ENCODE peak calls at places on chromosomes 12 and 14, in five cellular contexts. One of them, this sample, is unnamed.

GRCh38 chr12:23495472-23495871 is 454.0 kb downstream of the SOX5 start:
- DNase-seq in choroid plexus epithelial cell: no peak
- DNase-seq in lung: no peak
- DNase-seq in fibroblast of mammary gland: no peak
- DNase-seq in lower lobe of right lung: no peak
- DNase-seq in this sample: no peak

GRCh38 chr12:74317078-74317581 is 220.5 kb upstream of the ATXN7L3B start:
- DNase-seq in choroid plexus epithelial cell: peak
- DNase-seq in lung: no peak
- DNase-seq in fibroblast of mammary gland: peak
- DNase-seq in lower lobe of right lung: no peak
- DNase-seq in this sample: no peak

GRCh38 chr12:15364221-15365170 is 42.2 kb downstream of the PTPRO start:
- DNase-seq in choroid plexus epithelial cell: no peak
- DNase-seq in lung: no peak
- DNase-seq in fibroblast of mammary gland: peak
- DNase-seq in lower lobe of right lung: no peak
- DNase-seq in this sample: no peak

GRCh38 chr12:85007836-85008235 is 28.2 kb downstream of the TSPAN19 start:
- DNase-seq in choroid plexus epithelial cell: peak
- DNase-seq in lung: no peak
- DNase-seq in fibroblast of mammary gland: peak
- DNase-seq in lower lobe of right lung: no peak
- DNase-seq in this sample: no peak

GRCh38 chr12:131002271-131002670 is 48.6 kb downstream of the ADGRD1 start:
- DNase-seq in choroid plexus epithelial cell: no peak
- DNase-seq in lung: no peak
- DNase-seq in fibroblast of mammary gland: no peak
- DNase-seq in lower lobe of right lung: no peak
- DNase-seq in this sample: no peak

GRCh38 chr12:99130808-99131538 is 485.9 kb downstream of the APAF1 start:
- DNase-seq in choroid plexus epithelial cell: peak
- DNase-seq in lung: no peak
- DNase-seq in fibroblast of mammary gland: peak
- DNase-seq in lower lobe of right lung: no peak
- DNase-seq in this sample: no peak

GRCh38 chr14:86065407-86065806 is 535.5 kb downstream of the FLRT2 start:
- DNase-seq in choroid plexus epithelial cell: no peak
- DNase-seq in lung: no peak
- DNase-seq in fibroblast of mammary gland: no peak
- DNase-seq in lower lobe of right lung: no peak
- DNase-seq in this sample: no peak

GRCh38 chr14:95562892-95563685 is 28.2 kb downstream of the GLRX5 start:
- DNase-seq in choroid plexus epithelial cell: peak
- DNase-seq in lung: peak
- DNase-seq in fibroblast of mammary gland: peak
- DNase-seq in lower lobe of right lung: peak
- DNase-seq in this sample: no peak

GRCh38 chr14:80638620-80639215 is 302.8 kb downstream of the CEP128 start:
- DNase-seq in choroid plexus epithelial cell: peak
- DNase-seq in lung: no peak
- DNase-seq in fibroblast of mammary gland: peak
- DNase-seq in lower lobe of right lung: no peak
- DNase-seq in this sample: no peak

GRCh38 chr14:62445570-62445969 is 599.7 kb downstream of the KCNH5 start:
- DNase-seq in choroid plexus epithelial cell: no peak
- DNase-seq in lung: no peak
- DNase-seq in fibroblast of mammary gland: no peak
- DNase-seq in lower lobe of right lung: no peak
- DNase-seq in this sample: no peak

GRCh38 chr12:98492580-98493140 is 22.7 kb upstream of the TMPO start:
- DNase-seq in choroid plexus epithelial cell: no peak
- DNase-seq in lung: no peak
- DNase-seq in fibroblast of mammary gland: no peak
- DNase-seq in lower lobe of right lung: no peak
- DNase-seq in this sample: no peak

GRCh38 chr12:108955225-108955835 is 65.5 kb downstream of the SVOP start:
- DNase-seq in choroid plexus epithelial cell: peak
- DNase-seq in lung: no peak
- DNase-seq in fibroblast of mammary gland: peak
- DNase-seq in lower lobe of right lung: no peak
- DNase-seq in this sample: no peak

GRCh38 chr14:25406818-25407217 is 356.9 kb upstream of the STXBP6 start:
- DNase-seq in choroid plexus epithelial cell: peak
- DNase-seq in lung: no peak
- DNase-seq in fibroblast of mammary gland: peak
- DNase-seq in lower lobe of right lung: no peak
- DNase-seq in this sample: no peak

GRCh38 chr12:124512667-124513296 is 54.6 kb downstream of the NCOR2 start:
- DNase-seq in choroid plexus epithelial cell: peak
- DNase-seq in lung: peak
- DNase-seq in fibroblast of mammary gland: peak
- DNase-seq in lower lobe of right lung: peak
- DNase-seq in this sample: no peak

GRCh38 chr12:31583878-31584277 is 7.1 kb downstream of the DENND5B start:
- DNase-seq in choroid plexus epithelial cell: no peak
- DNase-seq in lung: no peak
- DNase-seq in fibroblast of mammary gland: no peak
- DNase-seq in lower lobe of right lung: no peak
- DNase-seq in this sample: no peak

GRCh38 chr14:72708708-72709475 is 185.0 kb downstream of the DPF3 start:
- DNase-seq in choroid plexus epithelial cell: no peak
- DNase-seq in lung: no peak
- DNase-seq in fibroblast of mammary gland: peak
- DNase-seq in lower lobe of right lung: no peak
- DNase-seq in this sample: no peak

GRCh38 chr12:132218915-132219314 is 74.7 kb downstream of the NOC4L start:
- DNase-seq in choroid plexus epithelial cell: peak
- DNase-seq in lung: no peak
- DNase-seq in fibroblast of mammary gland: no peak
- DNase-seq in lower lobe of right lung: no peak
- DNase-seq in this sample: peak

GRCh38 chr14:94461526-94462218 is 9.1 kb upstream of the SERPINA11 start:
- DNase-seq in choroid plexus epithelial cell: no peak
- DNase-seq in lung: no peak
- DNase-seq in fibroblast of mammary gland: no peak
- DNase-seq in lower lobe of right lung: no peak
- DNase-seq in this sample: no peak

GRCh38 chr12:12008931-12009611 is 61.7 kb upstream of the BCL2L14 start:
- DNase-seq in choroid plexus epithelial cell: peak
- DNase-seq in lung: peak
- DNase-seq in fibroblast of mammary gland: peak
- DNase-seq in lower lobe of right lung: no peak
- DNase-seq in this sample: no peak

GRCh38 chr14:68043752-68044151 is 224.2 kb downstream of the RAD51B start:
- DNase-seq in choroid plexus epithelial cell: no peak
- DNase-seq in lung: no peak
- DNase-seq in fibroblast of mammary gland: no peak
- DNase-seq in lower lobe of right lung: no peak
- DNase-seq in this sample: no peak

GRCh38 chr12:51846911-51847829 is 1.3 kb downstream of the FIGNL2 start:
- DNase-seq in choroid plexus epithelial cell: no peak
- DNase-seq in lung: no peak
- DNase-seq in fibroblast of mammary gland: no peak
- DNase-seq in lower lobe of right lung: peak
- DNase-seq in this sample: no peak

GRCh38 chr12:80195143-80195726 is 95.9 kb downstream of the OTOGL start:
- DNase-seq in choroid plexus epithelial cell: peak
- DNase-seq in lung: no peak
- DNase-seq in fibroblast of mammary gland: peak
- DNase-seq in lower lobe of right lung: no peak
- DNase-seq in this sample: no peak

GRCh38 chr12:26940820-26941219 is 2.5 kb downstream of the FGFR1OP2 start:
- DNase-seq in choroid plexus epithelial cell: peak
- DNase-seq in lung: no peak
- DNase-seq in fibroblast of mammary gland: peak
- DNase-seq in lower lobe of right lung: no peak
- DNase-seq in this sample: no peak

GRCh38 chr14:25431211-25432076 is 381.5 kb upstream of the STXBP6 start:
- DNase-seq in choroid plexus epithelial cell: peak
- DNase-seq in lung: no peak
- DNase-seq in fibroblast of mammary gland: peak
- DNase-seq in lower lobe of right lung: no peak
- DNase-seq in this sample: no peak

GRCh38 chr14:91004987-91005386 is 55.5 kb downstream of the RPS6KA5 start:
- DNase-seq in choroid plexus epithelial cell: no peak
- DNase-seq in lung: no peak
- DNase-seq in fibroblast of mammary gland: no peak
- DNase-seq in lower lobe of right lung: no peak
- DNase-seq in this sample: no peak

GRCh38 chr12:126926023-126926600 is 1340.9 kb upstream of the TMEM132C start:
- DNase-seq in choroid plexus epithelial cell: no peak
- DNase-seq in lung: no peak
- DNase-seq in fibroblast of mammary gland: no peak
- DNase-seq in lower lobe of right lung: no peak
- DNase-seq in this sample: no peak

GRCh38 chr14:25759251-25759650 is 709.3 kb upstream of the STXBP6 start:
- DNase-seq in choroid plexus epithelial cell: no peak
- DNase-seq in lung: no peak
- DNase-seq in fibroblast of mammary gland: no peak
- DNase-seq in lower lobe of right lung: no peak
- DNase-seq in this sample: no peak

GRCh38 chr12:67352682-67353081 is 83.5 kb downstream of the CAND1 start:
- DNase-seq in choroid plexus epithelial cell: no peak
- DNase-seq in lung: no peak
- DNase-seq in fibroblast of mammary gland: peak
- DNase-seq in lower lobe of right lung: no peak
- DNase-seq in this sample: no peak

GRCh38 chr12:49750027-49750977 is 8.9 kb downstream of the TMBIM6 start:
- DNase-seq in choroid plexus epithelial cell: peak
- DNase-seq in lung: no peak
- DNase-seq in fibroblast of mammary gland: peak
- DNase-seq in lower lobe of right lung: no peak
- DNase-seq in this sample: no peak

GRCh38 chr12:8829621-8830020 is 7.2 kb downstream of the A2ML1 start:
- DNase-seq in choroid plexus epithelial cell: no peak
- DNase-seq in lung: no peak
- DNase-seq in fibroblast of mammary gland: no peak
- DNase-seq in lower lobe of right lung: no peak
- DNase-seq in this sample: no peak

GRCh38 chr12:8832500-8832899 is 10.1 kb downstream of the A2ML1 start:
- DNase-seq in choroid plexus epithelial cell: no peak
- DNase-seq in lung: no peak
- DNase-seq in fibroblast of mammary gland: no peak
- DNase-seq in lower lobe of right lung: no peak
- DNase-seq in this sample: no peak

GRCh38 chr12:8837291-8837690 is 14.9 kb downstream of the A2ML1 start:
- DNase-seq in choroid plexus epithelial cell: no peak
- DNase-seq in lung: no peak
- DNase-seq in fibroblast of mammary gland: no peak
- DNase-seq in lower lobe of right lung: no peak
- DNase-seq in this sample: no peak

GRCh38 chr12:8831116-8831515 is 8.7 kb downstream of the A2ML1 start:
- DNase-seq in choroid plexus epithelial cell: no peak
- DNase-seq in lung: no peak
- DNase-seq in fibroblast of mammary gland: no peak
- DNase-seq in lower lobe of right lung: no peak
- DNase-seq in this sample: no peak

GRCh38 chr12:8834230-8834629 is 11.8 kb downstream of the A2ML1 start:
- DNase-seq in choroid plexus epithelial cell: no peak
- DNase-seq in lung: no peak
- DNase-seq in fibroblast of mammary gland: no peak
- DNase-seq in lower lobe of right lung: no peak
- DNase-seq in this sample: no peak
- TF ChIP-seq CTCF in choroid plexus epithelial cell: no peak
- TF ChIP-seq CTCF in lung: no peak
- TF ChIP-seq CTCF in fibroblast of mammary gland: no peak
- TF ChIP-seq CTCF in lower lobe of right lung: no peak
- TF ChIP-seq CTCF in this sample: no peak

DNA sequence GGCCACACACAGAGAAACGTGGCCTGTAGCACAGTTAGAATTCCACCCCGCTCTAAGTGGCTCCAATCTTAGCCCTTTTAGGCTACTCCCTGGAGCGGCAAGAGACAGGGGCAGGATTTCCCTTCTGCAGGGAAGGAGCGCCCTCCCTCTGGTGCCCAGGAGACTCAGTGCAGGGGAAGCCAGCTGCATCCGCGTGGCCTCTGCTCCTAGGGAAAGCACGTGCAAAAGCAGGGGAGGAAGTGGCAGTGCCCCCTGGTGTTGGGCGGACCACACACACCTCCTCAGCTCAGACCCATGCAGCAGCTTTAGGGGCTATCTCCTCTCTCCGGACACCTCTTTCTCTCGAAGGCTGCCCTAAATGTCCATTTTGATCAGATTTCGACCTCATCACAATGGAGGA is 50.0 kb downstream of the SPRING1 start:
- DNase-seq in choroid plexus epithelial cell: peak
- DNase-seq in lung: no peak
- DNase-seq in fibroblast of mammary gland: peak
- DNase-seq in lower lobe of right lung: peak
- DNase-seq in this sample: no peak
- TF ChIP-seq CTCF in choroid plexus epithelial cell: peak
- TF ChIP-seq CTCF in lung: no peak
- TF ChIP-seq CTCF in fibroblast of mammary gland: peak
- TF ChIP-seq CTCF in lower lobe of right lung: peak
- TF ChIP-seq CTCF in this sample: peak

GRCh38 chr14:99430491-99430890 is 50.2 kb downstream of the SETD3 start:
- DNase-seq in choroid plexus epithelial cell: peak
- DNase-seq in lung: no peak
- DNase-seq in fibroblast of mammary gland: no peak
- DNase-seq in lower lobe of right lung: peak
- DNase-seq in this sample: no peak
- TF ChIP-seq CTCF in choroid plexus epithelial cell: peak
- TF ChIP-seq CTCF in lung: no peak
- TF ChIP-seq CTCF in fibroblast of mammary gland: peak
- TF ChIP-seq CTCF in lower lobe of right lung: peak
- TF ChIP-seq CTCF in this sample: peak

GRCh38 chr12:58302487-58303011 is 361.2 kb downstream of the ATP23 start:
- DNase-seq in choroid plexus epithelial cell: no peak
- DNase-seq in lung: no peak
- DNase-seq in fibroblast of mammary gland: no peak
- DNase-seq in lower lobe of right lung: no peak
- DNase-seq in this sample: no peak
- TF ChIP-seq CTCF in choroid plexus epithelial cell: peak
- TF ChIP-seq CTCF in lung: no peak
- TF ChIP-seq CTCF in fibroblast of mammary gland: no peak
- TF ChIP-seq CTCF in lower lobe of right lung: no peak
- TF ChIP-seq CTCF in this sample: peak

This sample was measured in chondrocyte.